ENCODE peak calls at places on chromosome 3, in eight cellular contexts. P is GM13977, W is fibroblast of the aortic adventitia, U is heart left ventricle, G is AG09319, Q is MM.1S, J is brain microvascular endothelial cell, O is HCT116. S is an unnamed sample.

GRCh38 chr3:51657234-51657633 is 13.8 kb upstream of the TEX264 start:
- DNase-seq in P (no peak), W (no peak), U (no peak), G (no peak), Q (no peak), J (no peak), O (no peak), S (no peak)

GRCh38 chr3:110567032-110567431 is 504.6 kb upstream of the NECTIN3 start:
- DNase-seq in P (no peak), W (no peak), U (no peak), G (no peak), Q (no peak), J (no peak), O (no peak), S (no peak)

GRCh38 chr3:39423571-39423970 is 17.1 kb downstream of the RPSA start:
- DNase-seq in P (no peak), W (no peak), U (no peak), G (no peak), Q (no peak), J (no peak), O (no peak), S (no peak)

GRCh38 chr3:52730681-52731080 is 24.8 kb downstream of the SPCS1 start:
- DNase-seq in P (no peak), W (peak), U (no peak), G (no peak), Q (peak), J (no peak), O (no peak), S (no peak)

GRCh38 chr3:130341388-130341787 is 4.1 kb upstream of the COL6A5 start:
- DNase-seq in P (no peak), W (no peak), U (no peak), G (no peak), Q (no peak), J (no peak), O (no peak), S (peak)

GRCh38 chr3:170467560-170467959 is 48.9 kb downstream of the CLDN11 start:
- DNase-seq in P (no peak), W (no peak), U (no peak), G (no peak), Q (no peak), J (no peak), O (no peak), S (no peak)

GRCh38 chr3:3806856-3807255 is 7.6 kb downstream of the LRRN1 start:
- DNase-seq in P (no peak), W (no peak), U (no peak), G (no peak), Q (no peak), J (no peak), O (no peak), S (no peak)

GRCh38 chr3:125280966-125281365 is 68.4 kb upstream of the SLC12A8 start:
- DNase-seq in P (no peak), W (peak), U (peak), G (peak), Q (no peak), J (peak), O (no peak), S (peak)

GRCh38 chr3:57654214-57654613 is 38.7 kb downstream of the DENND6A start:
- DNase-seq in P (no peak), W (no peak), U (no peak), G (no peak), Q (no peak), J (no peak), O (no peak), S (no peak)

GRCh38 chr3:62585861-62586260 is 212.5 kb upstream of the FEZF2 start:
- DNase-seq in P (no peak), W (no peak), U (no peak), G (no peak), Q (no peak), J (no peak), O (no peak), S (no peak)

GRCh38 chr3:155018621-155019330 is 61.3 kb upstream of the MME start:
- DNase-seq in P (no peak), W (no peak), U (no peak), G (no peak), Q (no peak), J (no peak), O (no peak), S (peak)

GRCh38 chr3:101066776-101067175 is 73.6 kb upstream of the ABI3BP start:
- DNase-seq in P (no peak), W (peak), U (no peak), G (no peak), Q (no peak), J (peak), O (no peak), S (peak)

GRCh38 chr3:170418422-170419300 is at the start of gene CLDN11:
- DNase-seq in P (peak), W (peak), U (peak), G (no peak), Q (no peak), J (no peak), O (no peak), S (peak)

GRCh38 chr3:131694351-131694750 is 191.6 kb upstream of the MRPL3 start:
- DNase-seq in P (no peak), W (no peak), U (no peak), G (no peak), Q (no peak), J (no peak), O (no peak), S (peak)

GRCh38 chr3:141414800-141415462 is 46.6 kb downstream of the ZBTB38 start:
- DNase-seq in P (no peak), W (peak), U (no peak), G (no peak), Q (no peak), J (peak), O (no peak), S (peak)

GRCh38 chr3:59256233-59256632 is 206.4 kb upstream of the CFAP20DC start:
- DNase-seq in P (no peak), W (no peak), U (no peak), G (no peak), Q (no peak), J (no peak), O (no peak), S (peak)

GRCh38 chr3:87810427-87810826 is 248.4 kb downstream of the CGGBP1 start:
- DNase-seq in P (no peak), W (peak), U (no peak), G (no peak), Q (no peak), J (peak), O (no peak), S (peak)

GRCh38 chr3:169759256-169759655 is 5.6 kb downstream of the TERC start:
- DNase-seq in P (no peak), W (no peak), U (no peak), G (no peak), Q (peak), J (peak), O (no peak), S (peak)

GRCh38 chr3:134796313-134797079 is 1.4 kb downstream of the EPHB1 start:
- DNase-seq in P (no peak), W (peak), U (no peak), G (no peak), Q (no peak), J (no peak), O (no peak), S (peak)

GRCh38 chr3:56890448-56891083 is 88.8 kb upstream of the ARHGEF3 start:
- DNase-seq in P (no peak), W (peak), U (no peak), G (no peak), Q (no peak), J (no peak), O (no peak), S (peak)

GRCh38 chr3:146781606-146782005 is 176.5 kb upstream of the PLSCR5 start:
- DNase-seq in P (no peak), W (peak), U (no peak), G (no peak), Q (no peak), J (no peak), O (no peak), S (no peak)

GRCh38 chr3:171001957-171002694 is 24.4 kb downstream of the SLC2A2 start:
- DNase-seq in P (no peak), W (peak), U (no peak), G (no peak), Q (no peak), J (peak), O (no peak), S (peak)

GRCh38 chr3:4426261-4426781 is 40.7 kb downstream of the SUMF1 start:
- DNase-seq in P (no peak), W (peak), U (no peak), G (no peak), Q (no peak), J (peak), O (no peak), S (peak)

GRCh38 chr3:33134026-33134625 is 20.3 kb downstream of the CRTAP start:
- DNase-seq in P (no peak), W (no peak), U (no peak), G (no peak), Q (peak), J (peak), O (no peak), S (peak)

GRCh38 chr3:63979093-63979492 is 44.2 kb downstream of the PSMD6 start:
- DNase-seq in P (no peak), W (peak), U (no peak), G (no peak), Q (no peak), J (peak), O (no peak), S (peak)

GRCh38 chr3:194275231-194275671 is 75.9 kb downstream of the CPN2 start:
- DNase-seq in P (no peak), W (peak), U (peak), G (no peak), Q (no peak), J (no peak), O (no peak), S (peak)

GRCh38 chr3:46566040-46566631 is at the start of gene LRRC2:
- DNase-seq in P (no peak), W (peak), U (peak), G (peak), Q (peak), J (peak), O (no peak), S (peak)

GRCh38 chr3:122031123-122031468 is 9.0 kb upstream of the ILDR1 start:
- DNase-seq in P (no peak), W (no peak), U (no peak), G (no peak), Q (no peak), J (no peak), O (no peak), S (no peak)

GRCh38 chr3:111807826-111808225 is 51.2 kb upstream of the PHLDB2 start:
- DNase-seq in P (no peak), W (no peak), U (no peak), G (no peak), Q (no peak), J (no peak), O (no peak), S (no peak)

GRCh38 chr3:190003730-190004129 is 117.0 kb downstream of the P3H2 start:
- DNase-seq in P (no peak), W (peak), U (no peak), G (peak), Q (no peak), J (peak), O (peak), S (peak)

GRCh38 chr3:29731050-29731449 is 450.2 kb downstream of the RBMS3 start:
- DNase-seq in P (no peak), W (peak), U (no peak), G (no peak), Q (no peak), J (no peak), O (no peak), S (no peak)

GRCh38 chr3:133377396-133377795 is 22.5 kb upstream of the BFSP2 start:
- DNase-seq in P (no peak), W (peak), U (no peak), G (peak), Q (peak), J (peak), O (no peak), S (peak)

GRCh38 chr3:184486614-184487013 is 75.0 kb upstream of the EPHB3 start:
- DNase-seq in P (no peak), W (no peak), U (no peak), G (no peak), Q (no peak), J (no peak), O (no peak), S (peak)

GRCh38 chr3:184488577-184488976 is 73.0 kb upstream of the EPHB3 start:
- DNase-seq in P (no peak), W (no peak), U (no peak), G (no peak), Q (no peak), J (no peak), O (no peak), S (no peak)

GRCh38 chr3:184489457-184489856 is 72.1 kb upstream of the EPHB3 start:
- DNase-seq in P (no peak), W (no peak), U (no peak), G (no peak), Q (no peak), J (no peak), O (no peak), S (peak)

GRCh38 chr3:184491867-184492615 is 69.5 kb upstream of the EPHB3 start:
- DNase-seq in P (no peak), W (no peak), U (peak), G (no peak), Q (no peak), J (no peak), O (no peak), S (no peak)

GRCh38 chr3:184491011-184491576 is 70.5 kb upstream of the EPHB3 start:
- DNase-seq in P (no peak), W (no peak), U (no peak), G (no peak), Q (no peak), J (no peak), O (no peak), S (no peak)
- TF ChIP-seq CTCF in P (no peak), W (no peak), U (no peak), G (no peak), Q (no peak), J (no peak), O (no peak), S (no peak)

GRCh38 chr3:30779686-30780287 is 114.7 kb downstream of the GADL1 start:
- DNase-seq in P (peak), W (peak), U (no peak), G (peak), Q (peak), J (peak), O (peak), S (peak)
- TF ChIP-seq CTCF in P (peak), W (peak), U (peak), G (peak), Q (peak), J (peak), O (peak), S (peak)

DNA sequence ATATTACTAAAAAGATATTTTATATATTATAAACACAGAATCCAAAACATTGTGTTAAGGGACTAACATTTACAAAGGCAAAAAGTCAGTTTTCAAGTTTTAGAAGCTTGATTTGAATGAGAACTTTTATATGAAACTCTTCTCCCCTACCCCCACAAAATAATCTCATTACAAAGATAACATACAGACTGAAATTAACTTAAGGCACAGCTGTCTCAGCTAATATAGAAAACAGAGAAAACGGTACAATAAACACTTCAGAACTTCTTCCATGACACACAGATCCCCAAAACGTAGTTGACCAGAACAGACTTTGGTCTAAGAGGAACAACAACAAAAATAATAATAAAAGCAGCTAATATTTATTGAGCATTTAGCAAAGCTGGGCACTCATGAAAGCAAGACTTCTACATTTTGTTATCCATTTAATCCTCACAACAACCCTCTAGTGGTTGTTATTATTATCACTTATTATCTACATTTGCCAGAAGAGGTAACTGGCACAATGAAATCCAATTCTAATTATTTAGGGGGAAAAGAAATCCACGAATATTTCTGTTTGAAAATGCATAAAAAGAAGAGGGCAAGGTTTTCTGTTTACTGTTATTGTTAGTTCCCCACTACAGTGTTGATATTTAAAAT is 68.1 kb downstream of the PFN2 start:
- DNase-seq in P (no peak), W (peak), U (no peak), G (no peak), Q (no peak), J (no peak), O (no peak), S (no peak)
- TF ChIP-seq CTCF in P (no peak), W (peak), U (peak), G (peak), Q (peak), J (peak), O (peak), S (peak)

DNA sequence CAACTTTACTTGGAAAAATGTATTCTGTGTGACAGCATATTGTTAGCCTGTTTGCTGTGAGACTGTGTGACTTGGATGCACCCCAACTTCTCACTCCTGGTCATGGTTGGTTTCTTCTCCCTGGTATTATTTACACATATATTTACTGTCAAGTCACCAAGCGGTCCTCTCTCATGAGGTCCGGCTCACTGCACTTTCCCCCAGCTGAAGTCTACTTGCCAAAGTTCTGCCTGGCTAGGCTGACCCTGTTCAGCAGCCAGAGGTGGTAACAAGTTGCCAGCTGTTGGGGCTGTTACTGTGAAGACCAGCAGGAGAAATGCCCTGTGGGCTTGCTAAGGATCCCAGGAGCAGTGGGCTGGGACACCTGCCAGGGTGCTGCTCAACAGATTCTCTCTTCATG is 337.5 kb downstream of the MFSD1 start:
- DNase-seq in P (no peak), W (no peak), U (no peak), G (no peak), Q (no peak), J (no peak), O (no peak), S (no peak)
- TF ChIP-seq CTCF in P (no peak), W (no peak), U (no peak), G (no peak), Q (no peak), J (no peak), O (no peak), S (no peak)

GRCh38 chr3:123071146-123071545 is 4.3 kb downstream of the PDIA5 start:
- DNase-seq in P (no peak), W (peak), U (no peak), G (no peak), Q (no peak), J (no peak), O (no peak), S (no peak)
- TF ChIP-seq CTCF in P (no peak), W (peak), U (no peak), G (no peak), Q (no peak), J (peak), O (peak), S (peak)

DNA sequence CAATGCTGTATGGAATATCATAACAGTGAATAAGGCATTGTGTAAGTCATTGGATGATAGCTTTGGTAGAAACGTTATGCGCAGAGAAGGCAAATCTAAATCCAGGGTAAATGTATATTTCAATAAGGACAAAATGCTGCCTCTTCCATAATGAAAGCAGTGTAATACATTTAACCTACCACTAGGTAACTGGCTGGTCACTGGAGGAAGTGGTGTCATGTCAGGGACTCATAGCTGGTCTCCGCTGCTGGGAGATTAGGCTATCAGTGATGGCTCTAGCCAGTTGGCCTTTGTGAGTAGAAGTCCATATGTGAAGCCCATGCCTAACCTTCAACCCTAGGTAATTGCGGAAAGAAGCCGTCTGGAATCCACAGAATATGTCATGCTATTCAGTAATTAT is 140.9 kb downstream of the NLGN1 start:
- DNase-seq in P (no peak), W (no peak), U (no peak), G (no peak), Q (no peak), J (no peak), O (no peak), S (no peak)
- TF ChIP-seq CTCF in P (no peak), W (no peak), U (peak), G (no peak), Q (peak), J (peak), O (peak), S (no peak)

GRCh38 chr3:116102037-116102436 is 343.2 kb downstream of the LSAMP start:
- DNase-seq in P (no peak), W (no peak), U (no peak), G (no peak), Q (no peak), J (no peak), O (no peak), S (no peak)
- TF ChIP-seq CTCF in P (no peak), W (no peak), U (no peak), G (no peak), Q (no peak), J (no peak), O (peak), S (peak)

GRCh38 chr3:49702672-49703071 is 13.3 kb downstream of the RNF123 start:
- DNase-seq in P (no peak), W (no peak), U (no peak), G (no peak), Q (no peak), J (no peak), O (no peak), S (no peak)

GRCh38 chr3:49700014-49700413 is 10.7 kb downstream of the RNF123 start:
- DNase-seq in P (no peak), W (no peak), U (no peak), G (no peak), Q (no peak), J (no peak), O (no peak), S (no peak)

GRCh38 chr3:49699281-49699723 is 9.9 kb downstream of the RNF123 start:
- DNase-seq in P (no peak), W (no peak), U (peak), G (no peak), Q (no peak), J (no peak), O (no peak), S (peak)

GRCh38 chr3:49701388-49702077 is 12.2 kb downstream of the RNF123 start:
- DNase-seq in P (no peak), W (no peak), U (no peak), G (no peak), Q (no peak), J (no peak), O (no peak), S (no peak)

DNA sequence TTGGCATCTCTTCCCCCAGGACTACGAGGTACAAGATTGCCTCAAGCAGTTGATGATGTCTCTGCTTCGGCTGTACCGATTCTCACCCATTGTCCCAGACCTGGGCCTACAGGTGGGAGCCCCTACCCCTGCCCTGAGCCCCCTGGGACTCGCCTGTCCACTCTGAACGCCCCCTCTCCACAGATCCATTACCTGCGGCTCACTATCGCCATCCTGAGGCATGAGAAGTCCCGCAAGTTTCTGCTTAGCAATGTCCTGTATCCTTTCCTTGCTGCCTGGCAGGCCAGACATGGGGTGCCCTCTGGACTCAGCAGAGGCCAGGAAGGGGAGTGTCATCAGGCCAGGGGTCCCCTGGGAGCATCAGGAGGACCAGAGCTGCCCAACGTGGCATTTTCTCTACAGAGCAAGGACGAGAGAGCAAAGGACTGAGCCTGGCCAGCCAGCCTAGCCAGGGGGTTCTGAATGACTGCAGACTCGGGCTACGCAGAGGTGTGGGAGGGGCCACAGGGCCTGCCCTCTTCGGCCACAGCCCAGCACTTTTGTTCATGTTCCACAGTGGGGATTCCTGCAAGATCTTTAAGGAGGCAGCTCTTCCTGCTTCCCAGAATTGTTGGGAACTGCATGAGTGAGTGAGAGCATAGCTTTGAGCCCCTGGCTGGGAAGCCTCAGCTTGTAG is 11.2 kb downstream of the RNF123 start:
- DNase-seq in P (no peak), W (no peak), U (no peak), G (no peak), Q (no peak), J (no peak), O (no peak), S (no peak)
- TF ChIP-seq CTCF in P (peak), W (no peak), U (no peak), G (no peak), Q (peak), J (peak), O (peak), S (no peak)

S was measured in AG10803.